ENCODE peak calls at places on chromosomes 16 and 17, in nine cellular contexts. I is MM.1S; X is C1 segment of cervical spinal cord; Z is stimulated activated CD8-positive, alpha-beta memory T cell treated with anti-CD3 and anti-CD28 coated beads, Interleukin-2, amount 100 ng/mL, for 48 hours; E is EH; K is substantia nigra; O is activated CD8-positive, alpha-beta memory T cell treated with anti-CD3 and anti-CD28 coated beads, Interleukin-2, amount 10 ng/mL, durations not matched to agents 7 days and 5 days; T is astrocyte of the cerebellum; B is heart right ventricle. R is an unnamed sample.

GRCh38 chr17:10499950-10500349 is 18.4 kb downstream of the MYH1 start:
- DNase-seq in I (no peak), X (no peak), Z (no peak), E (no peak), K (no peak), O (no peak), T (no peak), B (no peak), R (no peak)

GRCh38 chr16:77172964-77173363 is 18.0 kb upstream of the MON1B start:
- DNase-seq in I (no peak), X (no peak), Z (no peak), E (no peak), K (no peak), O (no peak), T (no peak), B (no peak), R (no peak)

GRCh38 chr16:21650517-21650916 is 1.9 kb downstream of the IGSF6 start:
- DNase-seq in I (no peak), X (no peak), Z (no peak), E (no peak), K (no peak), O (no peak), T (no peak), B (no peak), R (no peak)

GRCh38 chr16:11416228-11417001 is 71.2 kb downstream of the RMI2 start:
- DNase-seq in I (no peak), X (no peak), Z (no peak), E (no peak), K (no peak), O (no peak), T (no peak), B (no peak), R (no peak)

GRCh38 chr16:67397812-67398545 is 4.7 kb upstream of the TPPP3 start:
- DNase-seq in I (no peak), X (no peak), Z (no peak), E (no peak), K (no peak), O (no peak), T (no peak), B (no peak), R (peak)

GRCh38 chr17:14461131-14461530 is 160.2 kb downstream of the HS3ST3B1 start:
- DNase-seq in I (no peak), X (no peak), Z (no peak), E (no peak), K (no peak), O (no peak), T (no peak), B (no peak), R (no peak)

GRCh38 chr16:21283521-21284289 is 5.6 kb upstream of the CRYM start:
- DNase-seq in I (no peak), X (no peak), Z (no peak), E (peak), K (no peak), O (no peak), T (no peak), B (peak), R (no peak)

GRCh38 chr16:46884513-46885293 is 541 bp downstream of the GPT2 start:
- DNase-seq in I (peak), X (peak), Z (peak), E (peak), K (peak), O (peak), T (no peak), B (no peak), R (no peak)

GRCh38 chr16:61926766-61927165 is 109.5 kb downstream of the CDH8 start:
- DNase-seq in I (no peak), X (no peak), Z (no peak), E (no peak), K (no peak), O (no peak), T (no peak), B (no peak), R (no peak)

GRCh38 chr16:73095885-73096341 is 48.0 kb upstream of the ZFHX3 start:
- DNase-seq in I (no peak), X (no peak), Z (no peak), E (no peak), K (no peak), O (no peak), T (no peak), B (no peak), R (no peak)

GRCh38 chr17:45287526-45288264 is 25.8 kb upstream of the SPATA32 start:
- DNase-seq in I (no peak), X (no peak), Z (no peak), E (peak), K (no peak), O (no peak), T (no peak), B (no peak), R (no peak)

R was measured in amygdala.